ENCODE peak calls at places on chromosome 5, in six cellular contexts. C is H9, A is IMR-90, T is neuronal stem cell, W is mesenchymal stem cell, R is trophoblast cell. H is an unnamed sample.

GRCh38 chr5:172038167-172038566 is 31.7 kb upstream of the FBXW11 start:
- DNase-seq in C (no peak), A (no peak), T (no peak), W (no peak), R (peak), H (no peak)

GRCh38 chr5:166236327-166236726 is 2055.1 kb upstream of the WWC1 start:
- DNase-seq in C (no peak), A (no peak), T (no peak), W (no peak), R (no peak), H (no peak)

GRCh38 chr5:154714271-154714986 is 40.7 kb upstream of the LARP1 start:
- DNase-seq in C (no peak), A (peak), T (no peak), W (peak), R (peak), H (no peak)

GRCh38 chr5:75510417-75510835 is 1.0 kb downstream of the CERT1 start:
- DNase-seq in C (no peak), A (peak), T (no peak), W (peak), R (peak), H (no peak)

GRCh38 chr5:66861402-66861801 is 265.2 kb downstream of the MAST4 start:
- DNase-seq in C (no peak), A (no peak), T (no peak), W (no peak), R (no peak), H (no peak)

GRCh38 chr5:1823381-1824034 is 22.3 kb downstream of the NDUFS6 start:
- DNase-seq in C (no peak), A (no peak), T (no peak), W (no peak), R (no peak), H (no peak)

GRCh38 chr5:10689391-10690081 is 71.5 kb downstream of the DAP start:
- DNase-seq in C (peak), A (peak), T (peak), W (peak), R (no peak), H (peak)

GRCh38 chr5:52657231-52657645 is 130.5 kb upstream of the ITGA1 start:
- DNase-seq in C (no peak), A (peak), T (peak), W (peak), R (no peak), H (no peak)

GRCh38 chr5:96794757-96795156 is 13.0 kb downstream of the ERAP1 start:
- DNase-seq in C (no peak), A (no peak), T (no peak), W (no peak), R (no peak), H (no peak)

GRCh38 chr5:67992919-67993318 is 222.6 kb upstream of the PIK3R1 start:
- DNase-seq in C (no peak), A (peak), T (no peak), W (no peak), R (no peak), H (no peak)
- H3K14ac ChIP-seq in C (no peak), A (no peak), T (no peak), W (no peak), R (no peak), H (no peak)

GRCh38 chr5:83556190-83556589 is 84.6 kb downstream of the VCAN start:
- DNase-seq in C (no peak), A (no peak), T (no peak), W (no peak), R (no peak), H (no peak)
- H3K14ac ChIP-seq in C (no peak), A (no peak), T (no peak), W (no peak), R (no peak), H (no peak)

DNA sequence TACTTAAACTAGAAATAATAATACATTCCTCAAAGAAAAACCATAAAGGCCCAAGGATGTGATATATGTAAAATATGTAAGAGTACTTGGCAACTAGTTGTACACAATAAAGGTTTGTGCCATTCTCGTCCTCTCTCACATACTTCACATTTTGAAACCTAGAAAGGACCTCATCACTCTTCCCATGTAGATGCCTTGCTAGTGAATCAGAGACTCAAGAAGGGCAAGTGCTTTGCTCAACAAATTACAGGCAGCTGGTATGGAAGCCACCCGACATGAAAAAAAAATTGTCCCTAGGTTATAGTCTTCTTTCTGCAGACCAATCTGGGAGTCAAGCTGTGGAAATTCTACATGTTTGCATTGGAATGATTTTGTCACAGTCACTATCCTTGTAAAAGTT is 31.7 kb downstream of the ADRB2 start:
- DNase-seq in C (no peak), A (no peak), T (no peak), W (no peak), R (peak), H (no peak)
- H3K14ac ChIP-seq in C (no peak), A (no peak), T (no peak), W (no peak), R (no peak), H (no peak)

GRCh38 chr5:6746244-6746643 is 33.0 kb downstream of the TENT4A start:
- DNase-seq in C (no peak), A (no peak), T (no peak), W (no peak), R (no peak), H (no peak)
- H3K14ac ChIP-seq in C (no peak), A (no peak), T (no peak), W (no peak), R (no peak), H (no peak)

GRCh38 chr5:81020478-81021167 is 60.5 kb downstream of the RASGRF2 start:
- DNase-seq in C (no peak), A (peak), T (no peak), W (peak), R (peak), H (no peak)
- H3K14ac ChIP-seq in C (no peak), A (peak), T (no peak), W (no peak), R (no peak), H (no peak)

H was measured in H1.